ENCODE peak calls at places on chromosome 11, in five cellular contexts. P is spleen, I is GM12892, E is sigmoid colon, C is K562. O is an unnamed sample.

GRCh38 chr11:34749666-34750659 is 129.1 kb downstream of the EHF start:
- DNase-seq in C (no peak), P (no peak), I (no peak), E (peak), O (no peak)

GRCh38 chr11:110704210-110704864 is 7.9 kb downstream of the ARHGAP20 start:
- DNase-seq in P (no peak), I (no peak), E (no peak), C (no peak), O (no peak)

GRCh38 chr11:96103721-96104120 is 179.8 kb upstream of the MTMR2 start:
- DNase-seq in P (no peak), E (no peak), C (no peak), I (no peak), O (no peak)

GRCh38 chr11:71363721-71364120 is 84.5 kb downstream of the DHCR7 start:
- DNase-seq in E (no peak), I (no peak), P (no peak), C (no peak), O (no peak)

GRCh38 chr11:78008174-78008573 is 13.7 kb upstream of the INTS4 start:
- DNase-seq in P (no peak), C (no peak), I (no peak), E (no peak), O (no peak)

GRCh38 chr11:75968021-75968685 is 153.1 kb downstream of the UVRAG start:
- DNase-seq in C (no peak), I (no peak), E (no peak), P (no peak), O (no peak)

GRCh38 chr11:66563832-66564231 is 4.6 kb downstream of the CTSF start:
- DNase-seq in E (no peak), C (no peak), P (no peak), I (no peak), O (peak)

GRCh38 chr11:130778026-130778425 is 138.3 kb downstream of the SNX19 start:
- DNase-seq in E (no peak), P (no peak), C (no peak), I (no peak), O (no peak)

GRCh38 chr11:47981667-47982404 is 1.5 kb downstream of the PTPRJ start:
- DNase-seq in I (no peak), E (no peak), C (no peak), P (peak), O (no peak)

GRCh38 chr11:3074912-3075589 is 17.8 kb upstream of the CARS1 start:
- DNase-seq in P (no peak), I (no peak), E (no peak), C (no peak), O (no peak)

GRCh38 chr11:134139873-134140331 is 71.0 kb downstream of the JAM3 start:
- DNase-seq in I (no peak), P (peak), C (peak), E (peak), O (no peak)

GRCh38 chr11:84146826-84147225 is 860.7 kb upstream of the CCDC90B start:
- DNase-seq in E (no peak), P (no peak), I (no peak), C (no peak), O (no peak)

GRCh38 chr11:103994111-103994510 is 42.3 kb upstream of the DDI1 start:
- DNase-seq in P (no peak), C (no peak), I (no peak), E (no peak), O (no peak)

GRCh38 chr11:14974021-14974698 is 2.0 kb upstream of the CALCA start:
- DNase-seq in I (no peak), C (no peak), E (no peak), P (no peak), O (no peak)

GRCh38 chr11:41431784-41432183 is 27.7 kb downstream of the LRRC4C start:
- DNase-seq in C (peak), P (no peak), E (no peak), I (no peak), O (no peak)

GRCh38 chr11:33724644-33725035 is 11.6 kb downstream of the CD59 start:
- DNase-seq in P (no peak), E (peak), C (no peak), I (no peak), O (no peak)

GRCh38 chr11:62574363-62575057 is 819 bp upstream of the EEF1G start:
- DNase-seq in E (no peak), P (peak), I (no peak), C (peak), O (no peak)

GRCh38 chr11:440065-441042 is 1.5 kb downstream of the ANO9 start:
- DNase-seq in P (no peak), I (no peak), E (no peak), C (peak), O (no peak)

GRCh38 chr11:129313588-129314288 is 61.9 kb upstream of the BARX2 start:
- DNase-seq in I (no peak), C (no peak), P (no peak), E (no peak), O (no peak)

GRCh38 chr11:45653277-45653676 is 12.1 kb downstream of the CHST1 start:
- DNase-seq in C (no peak), I (no peak), E (no peak), P (no peak), O (no peak)

GRCh38 chr11:46319074-46319453 is 28.2 kb upstream of the DGKZ start:
- DNase-seq in C (no peak), E (no peak), P (no peak), I (no peak), O (no peak)

GRCh38 chr11:68146010-68146540 is 24.9 kb upstream of the CHKA start:
- DNase-seq in P (peak), E (peak), I (no peak), C (no peak), O (no peak)
- TF ChIP-seq POLR2AphosphoS5 in P (peak), E (peak), I (no peak), C (no peak), O (no peak)

GRCh38 chr11:120335596-120335927 is 651 bp upstream of the ARHGEF12 start:
- DNase-seq in E (no peak), C (no peak), P (no peak), I (peak), O (no peak)

GRCh38 chr11:120334332-120334731 is 1.9 kb upstream of the ARHGEF12 start:
- DNase-seq in I (no peak), E (no peak), C (no peak), P (no peak), O (no peak)

GRCh38 chr11:120333801-120334200 is 2.4 kb upstream of the ARHGEF12 start:
- DNase-seq in C (no peak), I (no peak), E (no peak), P (no peak), O (no peak)

GRCh38 chr11:120335928-120336640 is at the start of gene ARHGEF12:
- DNase-seq in E (peak), I (peak), P (peak), C (peak), O (no peak)

DNA sequence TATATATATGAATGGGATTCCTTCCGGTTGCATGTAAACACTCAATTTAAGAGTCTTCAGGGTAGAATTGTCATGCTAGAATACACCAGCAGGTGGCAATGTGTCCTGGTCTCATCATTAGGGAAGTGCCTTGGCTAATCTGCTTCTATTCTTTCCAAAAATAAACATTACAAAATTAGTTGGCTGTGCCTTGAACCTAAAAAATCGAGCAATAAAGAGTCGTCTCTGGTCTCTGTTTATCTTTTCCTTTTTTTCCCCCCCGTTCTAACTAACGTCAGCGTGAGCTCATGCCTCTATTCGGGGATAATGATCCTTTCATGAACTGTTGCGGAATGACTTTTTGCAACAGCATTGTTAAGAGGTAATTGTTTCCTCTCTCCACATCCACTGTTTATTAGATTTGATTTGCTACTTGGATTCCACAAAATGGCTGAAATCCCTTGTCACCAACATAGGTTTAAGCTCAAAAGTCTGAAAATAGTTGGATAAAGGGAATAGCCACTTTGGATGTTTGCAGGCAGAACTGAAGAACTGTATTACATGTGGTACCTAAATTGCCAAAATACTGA is 1.2 kb upstream of the ARHGEF12 start:
- DNase-seq in C (peak), P (no peak), I (peak), E (peak), O (no peak)
- TF ChIP-seq POLR2AphosphoS5 in C (no peak), P (peak), I (no peak), E (peak), O (peak)

GRCh38 chr11:6321356-6321755 is 1.1 kb upstream of the CAVIN3 start:
- DNase-seq in C (no peak), E (peak), P (no peak), I (no peak), O (no peak)

GRCh38 chr11:6321961-6322362 is 1.7 kb upstream of the CAVIN3 start:
- DNase-seq in E (no peak), P (no peak), C (no peak), I (no peak), O (no peak)

GRCh38 chr11:6320411-6321207 is at the start of gene CAVIN3:
- DNase-seq in P (peak), E (peak), C (no peak), I (peak), O (peak)

GRCh38 chr11:6319879-6320410 is 356 bp downstream of the CAVIN3 start:
- DNase-seq in C (peak), P (peak), I (peak), E (peak), O (peak)

GRCh38 chr11:6319001-6319878 is 1.1 kb downstream of the CAVIN3 start:
- DNase-seq in E (peak), P (peak), I (no peak), C (no peak), O (no peak)
- TF ChIP-seq POLR2AphosphoS5 in E (peak), P (peak), I (no peak), C (no peak), O (peak)

GRCh38 chr11:12094872-12095800 is 15.3 kb upstream of the MICAL2 start:
- DNase-seq in P (no peak), E (no peak), I (no peak), C (peak), O (no peak)
- TF ChIP-seq POLR2AphosphoS5 in P (no peak), E (no peak), I (no peak), C (peak), O (no peak)

DNA sequence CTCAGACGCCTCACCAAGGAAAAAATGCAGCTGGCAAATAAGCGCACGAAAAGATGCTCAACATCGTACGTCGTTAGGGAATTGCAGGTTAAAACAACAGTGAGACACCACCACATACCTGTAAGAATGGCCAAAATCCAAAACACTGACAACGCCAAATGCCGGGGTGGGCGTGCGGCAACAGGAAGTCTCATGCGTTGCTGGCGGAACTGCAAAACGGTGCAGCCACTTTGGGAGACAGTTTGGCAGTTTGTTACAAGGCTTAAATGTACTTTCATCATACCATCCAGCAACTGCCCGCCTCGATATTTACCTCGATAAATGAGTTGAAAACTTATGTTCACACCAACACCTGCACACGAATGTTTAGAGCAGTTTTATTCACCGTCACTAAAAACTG is 7.5 kb upstream of the CTSD start:
- DNase-seq in E (no peak), P (peak), I (no peak), C (no peak), O (no peak)
- TF ChIP-seq POLR2AphosphoS5 in E (no peak), P (no peak), I (no peak), C (no peak), O (no peak)

GRCh38 chr11:83007909-83008580 is 63.7 kb downstream of the RAB30 start:
- DNase-seq in E (no peak), C (peak), I (no peak), P (peak), O (no peak)
- TF ChIP-seq POLR2AphosphoS5 in E (no peak), C (peak), I (no peak), P (peak), O (no peak)